ENCODE peak calls at places on chromosome 17, in five cellular contexts. Q is stomach, R is K562, C is cardiac muscle cell, W is right atrium auricular region. K is an unnamed sample.

GRCh38 chr17:74892013-74892841 is 1.2 kb downstream of the FADS6 start:
- DNase-seq in Q (no peak), R (no peak), C (no peak), W (no peak), K (no peak)

GRCh38 chr17:72726936-72727335 is 365.6 kb downstream of the SLC39A11 start:
- DNase-seq in Q (no peak), R (no peak), C (no peak), W (no peak), K (no peak)

GRCh38 chr17:65772989-65773388 is 211.5 kb upstream of the AXIN2 start:
- DNase-seq in Q (no peak), R (no peak), C (no peak), W (no peak), K (no peak)

GRCh38 chr17:846901-847777 is 65.0 kb downstream of the MRM3 start:
- DNase-seq in Q (no peak), R (no peak), C (no peak), W (no peak), K (no peak)

GRCh38 chr17:76612977-76613851 is 27.6 kb upstream of the ST6GALNAC2 start:
- DNase-seq in Q (no peak), R (peak; percentile 60), C (peak; percentile 59), W (no peak), K (no peak)

GRCh38 chr17:78499715-78500540 is 77.3 kb downstream of the DNAH17 start:
- DNase-seq in Q (no peak), R (no peak), C (no peak), W (no peak), K (no peak)

GRCh38 chr17:82281502-82282238 is 8.2 kb upstream of the CSNK1D start:
- DNase-seq in Q (peak; percentile 82), R (no peak), C (no peak), W (no peak), K (peak; percentile 55)

GRCh38 chr17:82244413-82245140 is 15.7 kb downstream of the SLC16A3 start:
- DNase-seq in Q (no peak), R (no peak), C (no peak), W (no peak), K (no peak)

GRCh38 chr17:4949321-4950074 is 1.2 kb upstream of the PFN1 start:
- DNase-seq in Q (peak; percentile 82), R (peak; percentile 84), C (peak; percentile 60), W (peak; percentile 82), K (peak; percentile 82)

GRCh38 chr17:44556854-44557606 is at the start of gene FZD2:
- DNase-seq in Q (peak; percentile 73), R (peak; percentile 93), C (peak; percentile 95), W (peak; percentile 94), K (peak; percentile 80)

GRCh38 chr17:5237541-5238016 is 2.9 kb upstream of the SCIMP start:
- DNase-seq in Q (peak; percentile 61), R (peak; percentile 78), C (peak; percentile 51), W (peak; percentile 60), K (peak; percentile 63)

GRCh38 chr17:74619077-74619673 is 4.4 kb downstream of the CD300E start:
- DNase-seq in Q (no peak), R (no peak), C (no peak), W (no peak), K (no peak)

GRCh38 chr17:19254651-19255050 is 17.5 kb downstream of the EPN2 start:
- DNase-seq in Q (no peak), R (no peak), C (no peak), W (no peak), K (no peak)

GRCh38 chr17:40099627-40100418 is 566 bp downstream of the NR1D1 start:
- DNase-seq in Q (no peak), R (no peak), C (no peak), W (no peak), K (no peak)

GRCh38 chr17:45997166-45997565 is 1.9 kb upstream of the STH start:
- DNase-seq in Q (no peak), R (no peak), C (no peak), W (no peak), K (no peak)

GRCh38 chr17:12078791-12079190 is 58.1 kb downstream of the MAP2K4 start:
- DNase-seq in Q (no peak), R (no peak), C (no peak), W (no peak), K (no peak)

GRCh38 chr17:51169340-51169739 is 3.1 kb downstream of the NME2 start:
- DNase-seq in Q (no peak), R (no peak), C (no peak), W (no peak), K (no peak)
- TF ChIP-seq CTCF in Q (no peak), R (no peak), C (no peak), W (no peak), K (no peak)

GRCh38 chr17:10135539-10136257 is 62.7 kb downstream of the GAS7 start:
- DNase-seq in Q (peak; percentile 34), R (no peak), C (no peak), W (peak; percentile 78), K (peak; percentile 83)

GRCh38 chr17:10130733-10131132 is 67.7 kb downstream of the GAS7 start:
- DNase-seq in Q (no peak), R (no peak), C (no peak), W (no peak), K (no peak)

GRCh38 chr17:10139560-10139959 is 58.8 kb downstream of the GAS7 start:
- DNase-seq in Q (no peak), R (no peak), C (no peak), W (no peak), K (no peak)

GRCh38 chr17:10141436-10141835 is 57.0 kb downstream of the GAS7 start:
- DNase-seq in Q (no peak), R (no peak), C (no peak), W (no peak), K (no peak)

GRCh38 chr17:10136258-10136981 is 62.0 kb downstream of the GAS7 start:
- DNase-seq in Q (no peak), R (no peak), C (no peak), W (no peak), K (no peak)
- H3K4me3 ChIP-seq in Q (no peak overlapping the region), R (no peak overlapping the region), C (no peak overlapping the region), W (no peak overlapping the region), K (no peak overlapping the region)

GRCh38 chr17:63446218-63446980 is at the start of gene CYB561:
- DNase-seq in Q (peak; percentile 90), R (peak; percentile 84), C (no peak), W (peak; percentile 78), K (peak; percentile 83)
- H3K27ac ChIP-seq in Q (peak within 1 kb of the TSS; percentile 91), R (peak within 1 kb of the TSS; percentile 94), C (no peak within 1 kb of the TSS), W (peak within 1 kb of the TSS; percentile 76), K (peak within 1 kb of the TSS; percentile 89)

DNA sequence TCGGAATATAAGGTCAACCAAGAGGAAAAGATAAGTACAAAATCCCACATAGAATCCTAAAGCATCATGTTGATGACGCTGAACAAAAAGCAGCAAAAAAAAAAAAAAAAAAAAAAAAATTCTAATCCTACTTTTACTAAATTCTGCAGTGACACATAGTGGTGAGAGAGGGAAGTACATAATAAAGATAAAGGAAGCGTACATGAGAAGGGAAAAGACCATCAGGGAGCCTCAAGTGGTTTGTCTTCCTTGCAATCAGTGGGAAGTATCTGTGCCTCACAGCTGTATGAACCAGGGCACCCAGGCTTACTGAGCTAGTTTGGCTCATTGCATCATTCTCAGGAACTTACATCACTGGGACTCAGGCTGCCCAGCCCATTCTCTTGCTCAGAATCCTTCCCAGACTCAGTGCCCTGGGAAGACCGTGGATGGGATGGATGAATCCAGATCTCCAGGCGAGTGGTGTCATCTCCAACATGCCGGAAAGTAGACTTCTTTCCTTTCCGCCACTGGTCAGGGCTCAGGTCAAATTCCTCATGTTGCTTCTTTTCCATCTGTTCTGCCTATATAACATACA is 21.2 kb downstream of the SMG6 start:
- DNase-seq in Q (no peak), R (peak; percentile 62), C (peak; percentile 61), W (no peak), K (no peak)
- TF ChIP-seq CTCF in Q (peak; percentile 61), R (peak; percentile 42), C (peak; percentile 52), W (peak; percentile 67), K (peak; percentile 53)

DNA sequence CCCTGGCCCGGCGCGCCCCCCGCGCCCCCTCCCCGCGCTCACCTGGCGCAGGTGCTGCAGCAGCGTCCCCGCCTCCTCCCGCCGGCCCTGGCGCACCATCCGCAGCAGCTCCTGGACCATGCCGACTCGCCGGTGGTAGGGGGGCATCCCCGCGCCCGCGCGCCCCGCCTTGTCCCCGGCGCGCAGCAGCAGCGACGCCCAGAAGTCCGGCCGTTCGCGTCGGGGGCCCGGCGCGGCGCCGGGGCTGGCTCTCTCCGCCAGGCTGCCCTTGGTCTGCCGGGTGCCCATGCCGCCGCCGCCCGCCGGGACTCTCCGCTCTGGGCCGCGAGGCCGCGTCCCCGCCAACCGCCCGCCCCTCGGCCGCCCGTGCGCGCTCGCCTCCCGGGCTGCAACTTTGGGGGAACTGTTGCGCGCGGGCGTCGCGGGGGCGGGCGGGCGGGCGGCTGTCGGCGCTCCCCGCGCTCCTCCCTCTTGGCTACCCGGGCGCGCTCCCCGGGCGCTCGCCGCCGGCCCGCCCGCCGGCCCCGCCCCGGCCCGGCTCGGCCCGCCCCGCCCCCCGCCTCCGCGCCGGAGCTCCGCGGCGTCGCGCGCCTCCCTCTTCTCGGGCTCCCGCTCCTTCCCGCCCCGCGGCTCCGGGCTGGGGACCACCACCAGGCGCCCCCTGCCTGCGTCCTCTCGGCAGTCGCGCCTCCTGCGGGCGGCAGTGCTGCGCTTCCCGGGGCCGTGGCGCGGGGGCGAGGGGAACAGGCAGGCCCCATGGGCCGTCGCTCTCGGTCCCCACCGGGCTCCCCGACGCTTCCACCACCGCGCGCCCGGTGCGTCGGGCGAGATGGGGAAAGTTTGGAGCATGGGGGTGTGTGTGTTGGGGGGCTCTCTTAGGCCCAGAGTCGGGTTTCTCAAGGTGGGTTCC is at the start of gene LRRC75A:
- DNase-seq in Q (peak; percentile 59), R (peak; percentile 50), C (peak; percentile 81), W (no peak), K (no peak)
- H3K4me3 ChIP-seq in Q (peak within 1 kb of the TSS; percentile 72), R (peak within 1 kb of the TSS; percentile 28), C (peak within 1 kb of the TSS; percentile 80), W (peak within 1 kb of the TSS; percentile 52), K (no peak within 1 kb of the TSS)

GRCh38 chr17:57784226-57784895 is 39.3 kb upstream of the CCDC182 start:
- DNase-seq in Q (no peak), R (no peak), C (peak; percentile 74), W (no peak), K (no peak)
- H3K27ac ChIP-seq in Q (no peak overlapping the region), R (no peak overlapping the region), C (no peak overlapping the region), W (no peak overlapping the region), K (no peak overlapping the region)

GRCh38 chr17:35541434-35541833 is 4.0 kb upstream of the SLFN12L start:
- DNase-seq in Q (no peak), R (no peak), C (no peak), W (no peak), K (no peak)

GRCh38 chr17:35540589-35541404 is 3.3 kb upstream of the SLFN12L start:
- DNase-seq in Q (peak; percentile 41), R (peak; percentile 36), C (no peak), W (peak; percentile 63), K (peak; percentile 45)

GRCh38 chr17:35536664-35537160 is 766 bp downstream of the SLFN12L start:
- DNase-seq in Q (no peak), R (no peak), C (no peak), W (no peak), K (no peak)

GRCh38 chr17:35537569-35538209 is at the start of gene SLFN12L:
- DNase-seq in Q (no peak), R (peak; percentile 55), C (no peak), W (no peak), K (no peak)

GRCh38 chr17:35539659-35540026 is 2.2 kb upstream of the SLFN12L start:
- DNase-seq in Q (no peak), R (no peak), C (no peak), W (no peak), K (no peak)
- TF ChIP-seq CTCF in Q (no peak), R (no peak), C (no peak), W (peak; percentile 9), K (peak; percentile 5)

K was measured in adrenal gland.